ENCODE peak calls at places on chromosomes 13 and 19, in four cellular contexts. F is RCC 7860, G is immature natural killer cell, V is GM06990. R is an unnamed sample.

GRCh38 chr13:75675421-75675820 is 39.3 kb downstream of the LMO7 start:
- DNase-seq in F (no peak), G (no peak), V (no peak), R (no peak)

GRCh38 chr13:53901593-53901992 is 873.0 kb downstream of the OLFM4 start:
- DNase-seq in F (no peak), G (no peak), V (no peak), R (no peak)

GRCh38 chr13:36839981-36840380 is 21.0 kb downstream of the RFXAP start:
- DNase-seq in F (no peak), G (no peak), V (no peak), R (no peak)

GRCh38 chr19:6616011-6616410 is 25.1 kb upstream of the CD70 start:
- DNase-seq in F (peak), G (no peak), V (peak), R (no peak)

GRCh38 chr13:50322006-50322405 is 306.8 kb downstream of the KCNRG start:
- DNase-seq in F (no peak), G (no peak), V (no peak), R (no peak)

GRCh38 chr13:77565635-77566034 is 30.1 kb downstream of the SCEL start:
- DNase-seq in F (peak), G (no peak), V (peak), R (no peak)

GRCh38 chr13:92805766-92806165 is 420.8 kb upstream of the GPC6 start:
- DNase-seq in F (no peak), G (no peak), V (no peak), R (no peak)

GRCh38 chr13:33642374-33643065 is 175.4 kb upstream of the RFC3 start:
- DNase-seq in F (no peak), G (no peak), V (no peak), R (no peak)

GRCh38 chr19:49196527-49197240 is 39.1 kb downstream of the TRPM4 start:
- DNase-seq in F (no peak), G (no peak), V (no peak), R (no peak)

GRCh38 chr13:23899555-23899954 is 2.3 kb upstream of the C1QTNF9B start:
- DNase-seq in F (no peak), G (peak), V (no peak), R (peak)

GRCh38 chr13:101875717-101876393 is 423.4 kb downstream of the ITGBL1 start:
- DNase-seq in F (peak), G (no peak), V (no peak), R (no peak)

GRCh38 chr13:111112196-111112595 is 2.9 kb upstream of the ARHGEF7 start:
- DNase-seq in F (no peak), G (no peak), V (no peak), R (no peak)

GRCh38 chr13:84870190-84870589 is 929.0 kb downstream of the SLITRK6 start:
- DNase-seq in F (no peak), G (no peak), V (no peak), R (no peak)

GRCh38 chr19:7528522-7529245 is 6.3 kb downstream of the MCOLN1 start:
- DNase-seq in F (no peak), G (no peak), V (no peak), R (no peak)

GRCh38 chr13:50923272-50923671 is 13.7 kb downstream of the RNASEH2B start:
- DNase-seq in F (no peak), G (no peak), V (no peak), R (no peak)

GRCh38 chr19:35279985-35280821 is 2.1 kb upstream of the HAMP start:
- DNase-seq in F (no peak), G (no peak), V (no peak), R (no peak)

GRCh38 chr19:4065430-4066175 is 1.1 kb downstream of the ZBTB7A start:
- DNase-seq in F (peak), G (peak), V (peak), R (peak)

GRCh38 chr13:73547239-73547638 is 488.4 kb downstream of the KLF5 start:
- DNase-seq in F (no peak), G (no peak), V (no peak), R (no peak)

GRCh38 chr13:80048802-80049201 is 292.1 kb downstream of the SPRY2 start:
- DNase-seq in F (peak), G (peak), V (peak), R (peak)

GRCh38 chr19:1411255-1412191 is 4.1 kb downstream of the DAZAP1 start:
- DNase-seq in F (no peak), G (peak), V (no peak), R (no peak)

GRCh38 chr13:36072127-36072526 is 59.1 kb downstream of the DCLK1 start:
- DNase-seq in F (no peak), G (no peak), V (no peak), R (no peak)

GRCh38 chr13:113095146-113096051 is 10.2 kb upstream of the F7 start:
- DNase-seq in F (no peak), G (no peak), V (no peak), R (no peak)

GRCh38 chr13:98262307-98262706 is 85.2 kb upstream of the RNF113B start:
- DNase-seq in F (no peak), G (no peak), V (no peak), R (no peak)

GRCh38 chr13:38947049-38947448 is 43.6 kb downstream of the STOML3 start:
- DNase-seq in F (no peak), G (no peak), V (no peak), R (no peak)

GRCh38 chr19:52191374-52191773 is 1.5 kb downstream of the PPP2R1A start:
- DNase-seq in F (no peak), G (no peak), V (no peak), R (no peak)

GRCh38 chr13:113923376-113924063 is 50.4 kb downstream of the C13orf46 start:
- DNase-seq in F (no peak), G (no peak), V (no peak), R (no peak)

GRCh38 chr13:99506632-99507031 is 5.4 kb downstream of the TM9SF2 start:
- DNase-seq in F (no peak), G (no peak), V (peak), R (no peak)

GRCh38 chr19:2627319-2627829 is 75.1 kb downstream of the GNG7 start:
- DNase-seq in F (peak), G (no peak), V (peak), R (no peak)

GRCh38 chr13:40217675-40218074 is 448.8 kb downstream of the FOXO1 start:
- DNase-seq in F (no peak), G (no peak), V (no peak), R (no peak)

GRCh38 chr19:10503002-10503789 is at the start of gene KEAP1:
- DNase-seq in F (no peak), G (peak), V (no peak), R (peak)

GRCh38 chr13:114151565-114152284 is 19.3 kb upstream of the RASA3 start:
- DNase-seq in F (no peak), G (no peak), V (no peak), R (no peak)

GRCh38 chr13:49859568-49859967 is 67.1 kb upstream of the KPNA3 start:
- DNase-seq in F (peak), G (no peak), V (no peak), R (no peak)

GRCh38 chr13:110233181-110233641 is 73.7 kb downstream of the COL4A1 start:
- DNase-seq in F (no peak), G (no peak), V (no peak), R (no peak)

GRCh38 chr13:48739346-48740037 is 85.8 kb downstream of the CYSLTR2 start:
- DNase-seq in F (no peak), G (no peak), V (no peak), R (no peak)

GRCh38 chr13:28718186-28718537 is 608 bp downstream of the SLC46A3 start:
- DNase-seq in F (no peak), G (no peak), V (no peak), R (no peak)